ENCODE peak calls at places on chromosome 17, in seven cellular contexts. E is naive B cell; C is nephron progenitor cell; I is activated CD8-positive, alpha-beta memory T cell treated with anti-CD3 and anti-CD28 coated beads for 1 hour; Z is non-pigmented ciliary epithelial cell; B is activated gamma-delta T cell treated with anti-CD3 and anti-CD28 coated beads, Interleukin-2, amount 50 U/mL, for 16 hours; L is AG10803. G is an unnamed sample.

GRCh38 chr17:63295288-63295687 is 150.8 kb downstream of the CYB561 start:
- DNase-seq in B (no peak), L (no peak), C (no peak), I (no peak), E (no peak), Z (no peak), G (no peak)

GRCh38 chr17:78825696-78826095 is 14.9 kb downstream of the USP36 start:
- DNase-seq in I (no peak), E (no peak), C (no peak), Z (no peak), L (no peak), B (no peak), G (no peak)

GRCh38 chr17:82330322-82331239 is 3.0 kb downstream of the SECTM1 start:
- DNase-seq in L (peak), I (no peak), Z (no peak), E (no peak), B (no peak), C (no peak), G (no peak)

GRCh38 chr17:7614422-7615264 is at the start of gene FXR2:
- DNase-seq in I (peak), L (peak), Z (peak), B (peak), E (peak), C (peak), G (peak)

GRCh38 chr17:74426551-74427047 is 5.3 kb upstream of the GPRC5C start:
- DNase-seq in E (no peak), B (no peak), Z (no peak), L (no peak), C (no peak), I (no peak), G (no peak)

GRCh38 chr17:73399056-73399455 is 87.3 kb upstream of the CDC42EP4 start:
- DNase-seq in C (no peak), Z (no peak), B (no peak), I (no peak), E (no peak), L (no peak), G (no peak)

GRCh38 chr17:74213897-74214386 is 571 bp downstream of the TTYH2 start:
- DNase-seq in B (no peak), I (no peak), Z (no peak), L (no peak), C (no peak), E (no peak), G (no peak)

GRCh38 chr17:15909481-15909991 is 35.4 kb upstream of the ADORA2B start:
- DNase-seq in E (no peak), Z (no peak), L (peak), I (no peak), C (no peak), B (no peak), G (no peak)

GRCh38 chr17:76382803-76383644 is 1.4 kb upstream of the SPHK1 start:
- DNase-seq in Z (no peak), I (no peak), L (peak), C (peak), E (peak), B (peak), G (no peak)

GRCh38 chr17:79977161-79977631 is 58.5 kb downstream of the TBC1D16 start:
- DNase-seq in B (no peak), L (no peak), E (no peak), Z (no peak), I (no peak), C (no peak), G (no peak)

GRCh38 chr17:82444941-82445521 is 5.5 kb downstream of the CYBC1 start:
- DNase-seq in L (no peak), C (no peak), E (no peak), Z (no peak), I (no peak), B (no peak), G (no peak)

GRCh38 chr17:8556074-8556473 is 74.5 kb downstream of the MYH10 start:
- DNase-seq in B (no peak), Z (no peak), C (no peak), I (no peak), L (peak), E (no peak), G (no peak)

GRCh38 chr17:41367426-41368075 is 2.1 kb downstream of the KRT33B start:
- DNase-seq in L (peak), C (no peak), B (no peak), Z (no peak), E (no peak), I (no peak), G (no peak)

GRCh38 chr17:73064084-73064938 is 28.2 kb downstream of the SLC39A11 start:
- DNase-seq in E (no peak), I (no peak), B (no peak), Z (no peak), C (no peak), L (no peak), G (peak)

GRCh38 chr17:77592503-77592902 is 366.0 kb upstream of the TNRC6C start:
- DNase-seq in B (no peak), C (no peak), Z (no peak), E (no peak), L (no peak), I (no peak), G (no peak)

GRCh38 chr17:68288804-68289203 is 2.1 kb downstream of the SLC16A6 start:
- DNase-seq in E (no peak), Z (no peak), B (no peak), I (no peak), L (no peak), C (no peak), G (no peak)

GRCh38 chr17:4565209-4566141 is 5.1 kb upstream of the GGT6 start:
- DNase-seq in I (no peak), C (peak), L (peak), Z (peak), E (peak), B (no peak), G (peak)

GRCh38 chr17:75390982-75391381 is 14.5 kb downstream of the GRB2 start:
- DNase-seq in I (no peak), Z (no peak), C (no peak), L (peak), B (no peak), E (no peak), G (no peak)

GRCh38 chr17:47224971-47225370 is 15.8 kb downstream of the MYL4 start:
- DNase-seq in I (no peak), Z (no peak), E (no peak), L (peak), B (no peak), C (no peak), G (no peak)

GRCh38 chr17:78111012-78111726 is 17.4 kb downstream of the TMC6 start:
- DNase-seq in C (no peak), B (no peak), E (no peak), Z (no peak), L (no peak), I (no peak), G (no peak)

GRCh38 chr17:20271016-20271610 is 196.2 kb downstream of the LGALS9B start:
- DNase-seq in C (no peak), Z (no peak), E (no peak), I (no peak), L (no peak), B (no peak), G (no peak)

GRCh38 chr17:48484850-48485249 is 46.0 kb downstream of the HOXB1 start:
- DNase-seq in Z (no peak), E (no peak), L (peak), C (no peak), I (no peak), B (no peak), G (no peak)

GRCh38 chr17:82406131-82406671 is 11.9 kb upstream of the HEXD start:
- DNase-seq in B (no peak), E (no peak), I (no peak), L (no peak), Z (no peak), C (no peak), G (no peak)

GRCh38 chr17:42050360-42051012 is at the start of gene C17orf113:
- DNase-seq in E (peak), B (peak), L (peak), Z (no peak), C (peak), I (no peak), G (peak)

GRCh38 chr17:75138519-75138918 is 7.0 kb upstream of the NT5C start:
- DNase-seq in I (no peak), C (no peak), B (no peak), Z (no peak), L (no peak), E (no peak), G (no peak)

GRCh38 chr17:55606431-55606830 is 95.2 kb upstream of the SMIM36 start:
- DNase-seq in L (no peak), C (no peak), I (no peak), Z (no peak), B (no peak), E (no peak), G (no peak)

GRCh38 chr17:58330544-58330996 is 2.0 kb upstream of the TSPOAP1 start:
- DNase-seq in L (no peak), E (no peak), I (no peak), Z (no peak), B (no peak), C (no peak), G (no peak)

GRCh38 chr17:21089145-21089544 is 37.6 kb upstream of the DHRS7B start:
- DNase-seq in I (no peak), B (no peak), L (peak), C (no peak), Z (no peak), E (no peak), G (no peak)

GRCh38 chr17:12644623-12645022 is 21.1 kb upstream of the MYOCD start:
- DNase-seq in L (no peak), E (no peak), I (no peak), C (no peak), Z (no peak), B (no peak), G (no peak)

GRCh38 chr17:14794961-14795360 is 470.2 kb downstream of the PMP22 start:
- DNase-seq in C (no peak), I (no peak), E (no peak), B (no peak), Z (no peak), L (no peak), G (no peak)

GRCh38 chr17:16444258-16444886 is 29.0 kb downstream of the TRPV2 start:
- DNase-seq in I (no peak), B (no peak), E (no peak), L (no peak), Z (no peak), C (no peak), G (no peak)

GRCh38 chr17:36534117-36534880 is at the start of gene MYO19:
- DNase-seq in C (peak), Z (no peak), I (no peak), B (peak), L (peak), E (peak), G (no peak)

GRCh38 chr17:15657868-15658775 is 26.0 kb downstream of the TRIM16 start:
- DNase-seq in Z (no peak), E (no peak), I (no peak), B (no peak), C (no peak), L (no peak), G (no peak)

GRCh38 chr17:18198530-18198929 is 14.9 kb downstream of the ALKBH5 start:
- DNase-seq in E (no peak), L (no peak), I (no peak), B (no peak), C (no peak), Z (no peak), G (no peak)

GRCh38 chr17:29131814-29132682 is 48.1 kb downstream of the MYO18A start:
- DNase-seq in Z (no peak), B (no peak), E (no peak), C (no peak), I (no peak), L (peak), G (no peak)

GRCh38 chr17:27376637-27377547 is 79.4 kb upstream of the KSR1 start:
- DNase-seq in C (no peak), L (peak), E (no peak), Z (no peak), B (no peak), I (no peak), G (no peak)

G was measured in caudate nucleus.